ENCODE peak calls at places on chromosomes 5 and 9, in seven cellular contexts. One of them, this sample, is unnamed. For H3K4me1, the result is how much of the 10 kb centered on the place peaks cover.

GRCh38 chr9:107749787-107750444 is 260.3 kb upstream of the KLF4 start:
- DNase-seq in adrenal gland: peak
- DNase-seq in spleen: peak
- DNase-seq in stomach: peak
- DNase-seq in K562: peak
- DNase-seq in transverse colon: peak
- DNase-seq in upper lobe of left lung: no peak
- DNase-seq in this sample: peak

GRCh38 chr5:15885156-15885555 is 294.4 kb downstream of the MARCHF11 start:
- DNase-seq in adrenal gland: no peak
- DNase-seq in upper lobe of left lung: no peak
- DNase-seq in transverse colon: no peak
- DNase-seq in stomach: no peak
- DNase-seq in K562: no peak
- DNase-seq in spleen: no peak
- DNase-seq in this sample: no peak

GRCh38 chr5:141363952-141364660 is at the start of gene PCDHGA5:
- DNase-seq in spleen: no peak
- DNase-seq in transverse colon: no peak
- DNase-seq in K562: no peak
- DNase-seq in adrenal gland: no peak
- DNase-seq in upper lobe of left lung: no peak
- DNase-seq in stomach: no peak
- DNase-seq in this sample: no peak

GRCh38 chr5:154757647-154758406 is 2.6 kb downstream of the LARP1 start:
- DNase-seq in stomach: no peak
- DNase-seq in transverse colon: peak
- DNase-seq in spleen: no peak
- DNase-seq in adrenal gland: no peak
- DNase-seq in K562: no peak
- DNase-seq in upper lobe of left lung: no peak
- DNase-seq in this sample: peak

GRCh38 chr9:35958104-35958825 is at the start of gene OR2S2:
- DNase-seq in K562: no peak
- DNase-seq in adrenal gland: no peak
- DNase-seq in transverse colon: no peak
- DNase-seq in stomach: no peak
- DNase-seq in spleen: no peak
- DNase-seq in upper lobe of left lung: no peak
- DNase-seq in this sample: no peak

GRCh38 chr5:62214701-62215100 is 91.3 kb upstream of the KIF2A start:
- DNase-seq in K562: no peak
- DNase-seq in transverse colon: no peak
- DNase-seq in stomach: no peak
- DNase-seq in upper lobe of left lung: no peak
- DNase-seq in spleen: no peak
- DNase-seq in adrenal gland: no peak
- DNase-seq in this sample: no peak

GRCh38 chr5:542693-543311 is 18.6 kb upstream of the SLC9A3 start:
- DNase-seq in spleen: peak
- DNase-seq in stomach: no peak
- DNase-seq in transverse colon: peak
- DNase-seq in adrenal gland: no peak
- DNase-seq in K562: no peak
- DNase-seq in upper lobe of left lung: no peak
- DNase-seq in this sample: peak

GRCh38 chr5:74767579-74767913 is 497 bp downstream of the NSA2 start:
- DNase-seq in K562: no peak
- DNase-seq in adrenal gland: peak
- DNase-seq in transverse colon: peak
- DNase-seq in upper lobe of left lung: no peak
- DNase-seq in stomach: no peak
- DNase-seq in spleen: no peak
- DNase-seq in this sample: no peak

GRCh38 chr5:181245427-181246275 is 1.9 kb upstream of the RACK1 start:
- DNase-seq in K562: no peak
- DNase-seq in stomach: no peak
- DNase-seq in adrenal gland: no peak
- DNase-seq in upper lobe of left lung: peak
- DNase-seq in spleen: peak
- DNase-seq in transverse colon: peak
- DNase-seq in this sample: peak
- TF ChIP-seq POLR2A in K562: no peak
- TF ChIP-seq POLR2A in stomach: no peak
- TF ChIP-seq POLR2A in adrenal gland: no peak
- TF ChIP-seq POLR2A in upper lobe of left lung: no peak
- TF ChIP-seq POLR2A in spleen: no peak
- TF ChIP-seq POLR2A in transverse colon: no peak
- TF ChIP-seq POLR2A in this sample: no peak

GRCh38 chr9:134435527-134436355 is 109.5 kb downstream of the RXRA start:
- DNase-seq in stomach: no peak
- DNase-seq in upper lobe of left lung: peak
- DNase-seq in K562: no peak
- DNase-seq in adrenal gland: no peak
- DNase-seq in spleen: no peak
- DNase-seq in transverse colon: no peak
- DNase-seq in this sample: no peak
- H3K4me1 ChIP-seq in stomach: half or more
- H3K4me1 ChIP-seq in upper lobe of left lung: half or more
- H3K4me1 ChIP-seq in K562: under half
- H3K4me1 ChIP-seq in adrenal gland: half or more
- H3K4me1 ChIP-seq in spleen: under half
- H3K4me1 ChIP-seq in transverse colon: under half
- H3K4me1 ChIP-seq in this sample: under half

GRCh38 chr5:139272471-139273321 is 20.8 kb upstream of the MATR3 start:
- DNase-seq in spleen: no peak
- DNase-seq in adrenal gland: no peak
- DNase-seq in K562: no peak
- DNase-seq in stomach: no peak
- DNase-seq in transverse colon: peak
- DNase-seq in upper lobe of left lung: no peak
- DNase-seq in this sample: peak
- H3K4me3 ChIP-seq in spleen: no peak
- H3K4me3 ChIP-seq in adrenal gland: no peak
- H3K4me3 ChIP-seq in K562: peak
- H3K4me3 ChIP-seq in stomach: peak
- H3K4me3 ChIP-seq in transverse colon: peak
- H3K4me3 ChIP-seq in upper lobe of left lung: no peak
- H3K4me3 ChIP-seq in this sample: no peak

DNA sequence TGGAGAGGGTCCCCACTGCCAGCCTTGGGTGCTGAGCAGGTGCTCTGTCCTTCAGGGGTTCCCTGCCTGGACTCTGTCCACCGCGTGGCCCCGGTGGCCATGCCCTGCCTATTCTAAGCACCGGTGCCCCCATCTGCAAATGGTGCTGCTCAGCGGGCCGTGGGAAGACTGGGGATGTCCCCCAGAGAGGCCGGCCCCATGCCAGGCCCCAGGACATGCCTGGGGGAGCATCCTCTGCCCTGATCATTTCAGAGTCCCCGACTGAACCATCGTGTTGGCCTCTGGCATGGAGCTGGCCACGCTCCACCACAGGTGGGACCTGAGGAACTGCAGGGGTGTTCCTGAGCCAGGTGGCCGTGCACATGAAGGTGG is 64.7 kb downstream of the RXRA start:
- DNase-seq in adrenal gland: no peak
- DNase-seq in K562: no peak
- DNase-seq in transverse colon: no peak
- DNase-seq in spleen: peak
- DNase-seq in upper lobe of left lung: no peak
- DNase-seq in stomach: no peak
- DNase-seq in this sample: no peak
- TF ChIP-seq POLR2A in adrenal gland: no peak
- TF ChIP-seq POLR2A in K562: no peak
- TF ChIP-seq POLR2A in transverse colon: no peak
- TF ChIP-seq POLR2A in spleen: no peak
- TF ChIP-seq POLR2A in upper lobe of left lung: no peak
- TF ChIP-seq POLR2A in stomach: no peak
- TF ChIP-seq POLR2A in this sample: no peak

GRCh38 chr5:132475939-132476852 is 14.4 kb downstream of the IRF1 start:
- DNase-seq in upper lobe of left lung: no peak
- DNase-seq in adrenal gland: no peak
- DNase-seq in spleen: peak
- DNase-seq in K562: no peak
- DNase-seq in transverse colon: peak
- DNase-seq in stomach: peak
- DNase-seq in this sample: peak

GRCh38 chr5:132474881-132475511 is 15.6 kb downstream of the IRF1 start:
- DNase-seq in stomach: peak
- DNase-seq in upper lobe of left lung: peak
- DNase-seq in spleen: peak
- DNase-seq in adrenal gland: no peak
- DNase-seq in K562: no peak
- DNase-seq in transverse colon: peak
- DNase-seq in this sample: no peak

GRCh38 chr5:132476853-132477729 is 13.5 kb downstream of the IRF1 start:
- DNase-seq in spleen: peak
- DNase-seq in stomach: no peak
- DNase-seq in transverse colon: peak
- DNase-seq in upper lobe of left lung: no peak
- DNase-seq in adrenal gland: no peak
- DNase-seq in K562: no peak
- DNase-seq in this sample: no peak

GRCh38 chr5:132474131-132474723 is 16.3 kb downstream of the IRF1 start:
- DNase-seq in stomach: peak
- DNase-seq in spleen: peak
- DNase-seq in upper lobe of left lung: no peak
- DNase-seq in transverse colon: peak
- DNase-seq in K562: no peak
- DNase-seq in adrenal gland: no peak
- DNase-seq in this sample: no peak

GRCh38 chr5:132475531-132475930 is 15.0 kb downstream of the IRF1 start:
- DNase-seq in adrenal gland: no peak
- DNase-seq in K562: no peak
- DNase-seq in upper lobe of left lung: no peak
- DNase-seq in stomach: peak
- DNase-seq in transverse colon: peak
- DNase-seq in spleen: peak
- DNase-seq in this sample: no peak
- H3K4me1 ChIP-seq in adrenal gland: under half
- H3K4me1 ChIP-seq in K562: under half
- H3K4me1 ChIP-seq in upper lobe of left lung: under half
- H3K4me1 ChIP-seq in stomach: half or more
- H3K4me1 ChIP-seq in transverse colon: under half
- H3K4me1 ChIP-seq in spleen: half or more
- H3K4me1 ChIP-seq in this sample: under half

GRCh38 chr5:2206244-2207108 is 323.8 kb upstream of the IRX4 start:
- DNase-seq in upper lobe of left lung: peak
- DNase-seq in adrenal gland: no peak
- DNase-seq in stomach: no peak
- DNase-seq in transverse colon: no peak
- DNase-seq in spleen: no peak
- DNase-seq in K562: no peak
- DNase-seq in this sample: no peak

GRCh38 chr5:2205596-2205995 is 322.9 kb upstream of the IRX4 start:
- DNase-seq in stomach: no peak
- DNase-seq in spleen: no peak
- DNase-seq in transverse colon: no peak
- DNase-seq in upper lobe of left lung: peak
- DNase-seq in adrenal gland: no peak
- DNase-seq in K562: no peak
- DNase-seq in this sample: no peak

GRCh38 chr5:2207109-2207399 is 324.3 kb upstream of the IRX4 start:
- DNase-seq in adrenal gland: no peak
- DNase-seq in K562: no peak
- DNase-seq in upper lobe of left lung: no peak
- DNase-seq in spleen: no peak
- DNase-seq in stomach: no peak
- DNase-seq in transverse colon: no peak
- DNase-seq in this sample: no peak

GRCh38 chr5:2207416-2207950 is 324.8 kb upstream of the IRX4 start:
- DNase-seq in upper lobe of left lung: no peak
- DNase-seq in spleen: no peak
- DNase-seq in transverse colon: no peak
- DNase-seq in stomach: no peak
- DNase-seq in adrenal gland: no peak
- DNase-seq in K562: no peak
- DNase-seq in this sample: no peak

DNA sequence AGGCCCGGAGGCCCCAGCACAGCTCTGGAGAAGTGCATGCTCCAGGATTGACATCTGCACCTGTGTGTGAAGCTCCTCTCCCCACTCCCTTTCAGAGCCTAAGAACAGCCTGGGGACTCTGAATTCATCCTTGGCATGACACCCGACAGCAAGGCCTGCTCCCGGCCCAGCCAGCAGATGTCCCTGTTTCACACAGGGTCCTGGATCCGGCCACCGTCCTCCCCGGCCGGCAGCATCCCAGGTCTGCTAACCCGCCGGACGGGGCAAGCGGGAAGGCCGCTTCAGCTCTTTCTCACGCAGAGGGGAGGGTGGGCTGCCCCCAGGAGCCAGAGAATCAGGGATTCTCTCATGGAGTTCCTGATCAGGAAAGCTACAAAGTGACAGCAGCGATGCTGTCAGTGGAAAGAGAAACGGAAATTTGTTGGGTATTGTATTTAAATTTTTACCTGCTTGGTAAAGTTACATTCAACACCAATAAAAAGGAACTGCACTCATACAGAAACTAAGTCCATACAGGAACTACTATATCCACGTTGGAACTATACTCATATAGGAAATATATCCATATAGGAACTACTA is 325.3 kb upstream of the IRX4 start:
- DNase-seq in upper lobe of left lung: peak
- DNase-seq in stomach: no peak
- DNase-seq in transverse colon: no peak
- DNase-seq in spleen: no peak
- DNase-seq in K562: peak
- DNase-seq in adrenal gland: peak
- DNase-seq in this sample: peak
- H3K4me3 ChIP-seq in upper lobe of left lung: no peak
- H3K4me3 ChIP-seq in stomach: no peak
- H3K4me3 ChIP-seq in transverse colon: no peak
- H3K4me3 ChIP-seq in spleen: no peak
- H3K4me3 ChIP-seq in K562: no peak
- H3K4me3 ChIP-seq in adrenal gland: no peak
- H3K4me3 ChIP-seq in this sample: no peak

This sample was measured in body of pancreas.